ENCODE peak calls at places on chromosomes 7 and 10, in nine cellular contexts. T is cardiac muscle cell, C is GM23338, U is IMR-90, V is heart right ventricle, J is fibroblast of mammary gland, X is psoas muscle, H is RWPE1, K is nephron progenitor cell. W is an unnamed sample.

GRCh38 chr7:15832996-15833395 is 146.5 kb upstream of the MEOX2 start:
- DNase-seq in T (peak; percentile 52), C (no peak), U (no peak), V (peak; percentile 74), J (peak; percentile 53), X (no peak), H (no peak), K (no peak), W (no peak)

GRCh38 chr7:27605689-27606269 is 56.9 kb downstream of the HIBADH start:
- DNase-seq in T (peak; percentile 47), C (peak; percentile 43), U (peak; percentile 52), V (no peak), J (peak; percentile 51), X (no peak), H (peak; percentile 36), K (no peak), W (peak; percentile 68)

GRCh38 chr7:139851770-139852481 is 22.9 kb downstream of the TBXAS1 start:
- DNase-seq in T (no peak), C (no peak), U (no peak), V (no peak), J (no peak), X (no peak), H (no peak), K (no peak), W (no peak)

GRCh38 chr10:6669269-6669859 is 89.3 kb upstream of the PRKCQ start:
- DNase-seq in T (peak; percentile 73), C (peak; percentile 77), U (peak; percentile 73), V (no peak), J (peak; percentile 73), X (no peak), H (peak; percentile 62), K (no peak), W (peak; percentile 57)

GRCh38 chr10:659710-660141 is 29.7 kb downstream of the DIP2C start:
- DNase-seq in T (peak; percentile 74), C (no peak), U (peak; percentile 87), V (no peak), J (peak; percentile 71), X (no peak), H (no peak), K (no peak), W (peak; percentile 71)

GRCh38 chr10:531541-531940 is 157.9 kb downstream of the DIP2C start:
- DNase-seq in T (no peak), C (no peak), U (no peak), V (no peak), J (no peak), X (no peak), H (no peak), K (no peak), W (no peak)

GRCh38 chr7:151968357-151968756 is 12.1 kb downstream of the GALNTL5 start:
- DNase-seq in T (no peak), C (no peak), U (no peak), V (no peak), J (peak; percentile 7), X (peak; percentile 62), H (no peak), K (no peak), W (no peak)

GRCh38 chr7:25933921-25934320 is 218.1 kb upstream of the NFE2L3 start:
- DNase-seq in T (no peak), C (no peak), U (no peak), V (no peak), J (no peak), X (no peak), H (no peak), K (no peak), W (no peak)

GRCh38 chr10:54402576-54402975 is 398.5 kb downstream of the PCDH15 start:
- DNase-seq in T (peak; percentile 17), C (peak; percentile 71), U (peak; percentile 7), V (no peak), J (peak; percentile 16), X (no peak), H (peak; percentile 4), K (peak; percentile 4), W (no peak)

GRCh38 chr10:13928362-13928921 is 341.7 kb downstream of the PRPF18 start:
- DNase-seq in T (no peak), C (no peak), U (no peak), V (no peak), J (no peak), X (no peak), H (no peak), K (no peak), W (no peak)

GRCh38 chr10:109454691-109455090 is 468.6 kb downstream of the XPNPEP1 start:
- DNase-seq in T (no peak), C (no peak), U (no peak), V (no peak), J (no peak), X (no peak), H (no peak), K (no peak), W (no peak)

GRCh38 chr10:114571316-114571999 is 86.6 kb downstream of the ABLIM1 start:
- DNase-seq in T (no peak), C (no peak), U (no peak), V (no peak), J (no peak), X (no peak), H (no peak), K (no peak), W (no peak)

GRCh38 chr7:29881724-29882123 is 75.4 kb downstream of the WIPF3 start:
- DNase-seq in T (no peak), C (peak; percentile 89), U (no peak), V (no peak), J (no peak), X (no peak), H (no peak), K (peak; percentile 26), W (no peak)

GRCh38 chr10:118110750-118111149 is 64.0 kb upstream of the RAB11FIP2 start:
- DNase-seq in T (no peak), C (no peak), U (no peak), V (no peak), J (no peak), X (no peak), H (no peak), K (no peak), W (no peak)

GRCh38 chr10:73494213-73494612 is 1.6 kb downstream of the PPP3CB start:
- DNase-seq in T (no peak), C (no peak), U (no peak), V (no peak), J (no peak), X (no peak), H (no peak), K (no peak), W (no peak)

GRCh38 chr10:69004821-69005220 is 16.2 kb downstream of the KIFBP start:
- DNase-seq in T (peak; percentile 79), C (peak; percentile 49), U (peak; percentile 73), V (no peak), J (peak; percentile 72), X (no peak), H (peak; percentile 34), K (no peak), W (peak; percentile 62)
- TF ChIP-seq CTCF in T (peak; percentile 55), C (peak; percentile 45), U (peak; percentile 81), V (peak; percentile 34), J (peak; percentile 61), X (peak; percentile 50), H (peak; percentile 42), K (no peak), W (peak; percentile 81)

DNA sequence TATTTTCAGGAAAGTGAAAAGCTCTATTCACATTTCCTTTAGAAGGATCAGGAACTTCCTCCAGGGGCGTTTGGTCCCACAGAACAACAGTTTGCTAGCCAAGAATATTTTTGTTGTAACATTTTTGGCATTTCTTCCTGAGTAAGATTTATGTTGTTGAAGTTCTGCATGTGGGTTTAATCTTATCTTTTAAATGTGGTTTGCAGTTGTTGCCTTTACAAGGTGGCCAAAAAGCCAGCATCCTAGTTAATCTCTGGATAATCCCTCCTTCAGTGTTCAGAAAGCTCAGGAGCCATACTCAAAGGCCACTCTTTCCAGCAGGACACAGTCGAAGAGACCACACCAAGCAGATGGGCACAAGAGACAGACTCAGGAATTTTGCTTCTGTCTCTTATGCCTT is 30.0 kb downstream of the SLC26A4 start:
- DNase-seq in T (peak; percentile 84), C (peak; percentile 28), U (peak; percentile 19), V (no peak), J (peak; percentile 46), X (no peak), H (no peak), K (no peak), W (peak; percentile 19)
- TF ChIP-seq CTCF in T (peak; percentile 19), C (no peak), U (no peak), V (no peak), J (no peak), X (no peak), H (no peak), K (no peak), W (no peak)

GRCh38 chr10:63901228-63901627 is 380.0 kb downstream of the REEP3 start:
- DNase-seq in T (no peak), C (peak; percentile 64), U (no peak), V (no peak), J (no peak), X (no peak), H (no peak), K (no peak), W (no peak)
- TF ChIP-seq CTCF in T (peak; percentile 35), C (peak; percentile 76), U (no peak), V (no peak), J (peak; percentile 20), X (no peak), H (no peak), K (peak; percentile 17), W (peak; percentile 48)

GRCh38 chr7:82250598-82250997 is 193.0 kb downstream of the CACNA2D1 start:
- DNase-seq in T (no peak), C (no peak), U (no peak), V (no peak), J (no peak), X (no peak), H (no peak), K (no peak), W (no peak)

GRCh38 chr7:82249979-82250378 is 193.6 kb downstream of the CACNA2D1 start:
- DNase-seq in T (no peak), C (no peak), U (no peak), V (no peak), J (peak; percentile 7), X (no peak), H (no peak), K (no peak), W (no peak)

GRCh38 chr7:82244947-82245346 is 198.6 kb downstream of the CACNA2D1 start:
- DNase-seq in T (no peak), C (no peak), U (no peak), V (no peak), J (no peak), X (no peak), H (no peak), K (no peak), W (no peak)

GRCh38 chr7:82247814-82248433 is 195.7 kb downstream of the CACNA2D1 start:
- DNase-seq in T (peak; percentile 32), C (peak; percentile 48), U (peak; percentile 7), V (no peak), J (peak; percentile 34), X (no peak), H (no peak), K (no peak), W (peak; percentile 25)
- TF ChIP-seq CTCF in T (peak; percentile 59), C (peak; percentile 74), U (peak; percentile 46), V (no peak), J (peak; percentile 74), X (peak; percentile 29), H (peak; percentile 33), K (peak; percentile 5), W (peak; percentile 81)

GRCh38 chr10:124596914-124597676 is 135.5 kb downstream of the LHPP start:
- DNase-seq in T (no peak), C (no peak), U (no peak), V (no peak), J (no peak), X (peak; percentile 4), H (no peak), K (no peak), W (no peak)
- TF ChIP-seq CTCF in T (no peak), C (no peak), U (no peak), V (no peak), J (no peak), X (no peak), H (no peak), K (no peak), W (no peak)

W was measured in HFFc6.